ENCODE peak calls at places on chromosome 2, in four cellular contexts. L, E, J and K are unnamed samples.

GRCh38 chr2:237743561-237744269 is 54.9 kb upstream of the RBM44 start:
- DNase-seq in L (no peak), E (no peak), J (no peak), K (no peak)

GRCh38 chr2:239400907-239401449 is at the start of gene HDAC4:
- DNase-seq in L (peak), E (peak), J (peak), K (peak)

GRCh38 chr2:65630643-65631042 is 198.2 kb upstream of the SPRED2 start:
- DNase-seq in L (no peak), E (peak), J (peak), K (no peak)

GRCh38 chr2:172234716-172235661 is 132.3 kb upstream of the DLX2 start:
- DNase-seq in L (no peak), E (no peak), J (no peak), K (peak)

GRCh38 chr2:131094655-131095281 is 1.5 kb upstream of the FAM168B start:
- DNase-seq in L (no peak), E (no peak), J (no peak), K (no peak)

GRCh38 chr2:203763425-203764272 is 57.2 kb downstream of the CD28 start:
- DNase-seq in L (no peak), E (no peak), J (no peak), K (peak)

GRCh38 chr2:44850016-44850415 is 91.5 kb upstream of the SIX3 start:
- DNase-seq in L (no peak), E (no peak), J (no peak), K (no peak)

GRCh38 chr2:174487536-174488162 is 820 bp upstream of the GPR155 start:
- DNase-seq in L (no peak), E (no peak), J (no peak), K (no peak)

GRCh38 chr2:23761638-23762037 is 165.3 kb downstream of the ATAD2B start:
- DNase-seq in L (no peak), E (no peak), J (no peak), K (no peak)

GRCh38 chr2:23756593-23757292 is 170.2 kb downstream of the ATAD2B start:
- DNase-seq in L (no peak), E (no peak), J (no peak), K (no peak)

GRCh38 chr2:23762141-23762540 is 164.8 kb downstream of the ATAD2B start:
- DNase-seq in L (no peak), E (no peak), J (no peak), K (no peak)

GRCh38 chr2:23757686-23758433 is 169.1 kb downstream of the ATAD2B start:
- DNase-seq in L (no peak), E (peak), J (no peak), K (no peak)

GRCh38 chr2:23760746-23761145 is 166.2 kb downstream of the ATAD2B start:
- DNase-seq in L (no peak), E (no peak), J (no peak), K (no peak)
- TF ChIP-seq CTCF in L (peak), E (peak), J (peak), K (no peak)

GRCh38 chr2:29022455-29023128 is 41.5 kb downstream of the TOGARAM2 start:
- DNase-seq in L (no peak), E (no peak), J (no peak), K (no peak)
- TF ChIP-seq CTCF in L (no peak), E (no peak), J (no peak), K (no peak)

GRCh38 chr2:152560163-152560562 is 157.1 kb downstream of the PRPF40A start:
- DNase-seq in L (no peak), E (no peak), J (peak), K (no peak)

GRCh38 chr2:152561251-152561650 is 156.0 kb downstream of the PRPF40A start:
- DNase-seq in L (no peak), E (no peak), J (no peak), K (no peak)

GRCh38 chr2:152564754-152565551 is 152.3 kb downstream of the PRPF40A start:
- DNase-seq in L (no peak), E (no peak), J (no peak), K (peak)

GRCh38 chr2:152566034-152566727 is 151.1 kb downstream of the PRPF40A start:
- DNase-seq in L (no peak), E (no peak), J (no peak), K (no peak)

GRCh38 chr2:152562208-152562884 is 154.9 kb downstream of the PRPF40A start:
- DNase-seq in L (no peak), E (no peak), J (no peak), K (no peak)
- TF ChIP-seq CTCF in L (no peak), E (no peak), J (no peak), K (no peak)

GRCh38 chr2:35871672-35872071 is 483.9 kb upstream of the CRIM1 start:
- DNase-seq in L (no peak), E (no peak), J (no peak), K (no peak)

GRCh38 chr2:35873921-35874320 is 481.7 kb upstream of the CRIM1 start:
- DNase-seq in L (no peak), E (no peak), J (no peak), K (no peak)
- TF ChIP-seq CTCF in L (no peak), E (no peak), J (no peak), K (no peak)

DNA sequence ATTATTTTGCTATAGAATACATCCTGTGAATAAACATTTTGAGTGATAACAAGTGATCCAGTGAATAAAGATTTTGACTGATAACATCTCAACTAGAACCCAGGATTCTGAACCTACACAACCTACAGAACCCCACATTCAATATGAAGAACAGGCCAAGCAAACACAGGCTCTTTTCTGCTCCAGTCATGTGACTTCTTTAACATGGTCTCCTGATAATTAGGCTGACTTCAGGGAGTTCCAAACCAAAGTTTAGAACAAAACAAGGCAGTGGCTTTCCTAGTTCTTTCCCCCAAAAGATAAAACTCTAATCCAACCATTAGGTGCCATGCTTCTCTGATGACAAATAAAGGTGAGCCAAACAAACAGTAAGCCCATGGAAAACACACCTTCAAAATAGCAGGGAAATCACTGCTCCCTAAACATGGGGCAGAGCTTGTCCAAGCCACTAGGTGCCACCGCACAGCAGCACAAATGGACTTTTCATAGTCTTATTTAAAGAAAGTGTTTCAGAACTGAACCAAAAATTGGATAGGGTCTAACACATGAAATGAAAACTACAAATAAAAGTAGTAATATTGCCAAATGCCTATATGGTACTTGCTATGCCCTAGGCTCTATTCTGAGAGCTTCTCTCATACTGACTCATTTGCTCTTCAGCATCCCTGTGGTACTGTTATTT is 95.3 kb downstream of the EVA1A start:
- DNase-seq in L (no peak), E (no peak), J (no peak), K (no peak)
- TF ChIP-seq CTCF in L (no peak), E (no peak), J (peak), K (no peak)

GRCh38 chr2:14292964-14293363 is 339.6 kb upstream of the LRATD1 start:
- DNase-seq in L (no peak), E (no peak), J (no peak), K (no peak)

GRCh38 chr2:14285812-14286211 is 346.7 kb upstream of the LRATD1 start:
- DNase-seq in L (no peak), E (no peak), J (no peak), K (no peak)

GRCh38 chr2:14288016-14288415 is 344.5 kb upstream of the LRATD1 start:
- DNase-seq in L (no peak), E (no peak), J (no peak), K (no peak)
- TF ChIP-seq CTCF in L (no peak), E (no peak), J (no peak), K (no peak)

GRCh38 chr2:235966396-235966795 is 201.8 kb downstream of the GBX2 start:
- DNase-seq in L (no peak), E (no peak), J (no peak), K (no peak)
- TF ChIP-seq CTCF in L (no peak), E (no peak), J (no peak), K (no peak)

GRCh38 chr2:197078535-197078934 is 152.0 kb upstream of the PGAP1 start:
- DNase-seq in L (no peak), E (no peak), J (no peak), K (no peak)
- TF ChIP-seq CTCF in L (no peak), E (no peak), J (no peak), K (no peak)